ENCODE peak calls at places on chromosomes 12 and 14, in eight cellular contexts. W, Z, P, L, O, V, S and R are unnamed samples.

GRCh38 chr14:92471919-92472318 is 41.7 kb upstream of the RIN3 start:
- DNase-seq in S (no peak), O (peak), W (peak), L (no peak), V (peak), Z (no peak), P (no peak), R (no peak)

GRCh38 chr12:60148831-60149230 is 553.0 kb downstream of the SLC16A7 start:
- DNase-seq in S (no peak), W (no peak), O (no peak), P (no peak), Z (no peak), L (no peak), V (no peak), R (no peak)

GRCh38 chr14:76329150-76329881 is 46.6 kb upstream of the ESRRB start:
- DNase-seq in V (no peak), L (no peak), S (no peak), Z (no peak), W (no peak), P (peak), O (no peak), R (no peak)

GRCh38 chr12:44000309-44000952 is 164.6 kb downstream of the TMEM117 start:
- DNase-seq in V (no peak), W (peak), Z (no peak), S (peak), L (no peak), O (peak), P (no peak), R (no peak)

GRCh38 chr12:100733817-100734593 is 60.6 kb upstream of the ANO4 start:
- DNase-seq in O (peak), L (no peak), V (no peak), Z (no peak), W (peak), P (no peak), S (no peak), R (no peak)

GRCh38 chr14:105168496-105168978 is at the start of gene JAG2:
- DNase-seq in V (peak), S (no peak), Z (no peak), O (peak), P (no peak), L (peak), W (no peak), R (no peak)

GRCh38 chr12:57614178-57614947 is 3.1 kb downstream of the ARHGEF25 start:
- DNase-seq in S (peak), L (no peak), Z (no peak), P (peak), V (no peak), O (peak), W (no peak), R (no peak)

GRCh38 chr12:49823350-49823749 is 4.9 kb downstream of the NCKAP5L start:
- DNase-seq in L (no peak), O (no peak), W (no peak), V (no peak), S (no peak), P (peak), Z (no peak), R (no peak)

GRCh38 chr14:61503167-61503801 is 181.9 kb downstream of the PRKCH start:
- DNase-seq in V (no peak), P (no peak), Z (no peak), W (no peak), S (no peak), L (no peak), O (no peak), R (no peak)

GRCh38 chr12:109987615-109988014 is 8.6 kb downstream of the GIT2 start:
- DNase-seq in S (no peak), L (no peak), P (no peak), V (no peak), W (no peak), O (no peak), Z (no peak), R (no peak)

GRCh38 chr14:54048736-54049135 is 92.1 kb upstream of the BMP4 start:
- DNase-seq in W (peak), L (no peak), Z (no peak), V (no peak), O (no peak), P (no peak), S (no peak), R (no peak)

GRCh38 chr12:70756791-70757190 is 119.6 kb upstream of the PTPRB start:
- DNase-seq in W (no peak), S (no peak), O (no peak), P (no peak), V (no peak), Z (no peak), L (no peak), R (no peak)

GRCh38 chr12:66548338-66549049 is 130.4 kb downstream of the GRIP1 start:
- DNase-seq in V (no peak), O (no peak), S (no peak), P (no peak), W (no peak), L (no peak), Z (no peak), R (no peak)

GRCh38 chr12:14635776-14636175 is 60.6 kb downstream of the GUCY2C start:
- DNase-seq in Z (no peak), S (no peak), L (no peak), W (no peak), O (no peak), V (no peak), P (no peak), R (no peak)

GRCh38 chr12:127287256-127287655 is 979.7 kb upstream of the TMEM132C start:
- DNase-seq in L (no peak), P (no peak), W (no peak), Z (no peak), S (no peak), O (no peak), V (no peak), R (no peak)

GRCh38 chr12:94701711-94702110 is 51.4 kb upstream of the TMCC3 start:
- DNase-seq in V (no peak), O (no peak), S (no peak), L (no peak), Z (no peak), W (no peak), P (no peak), R (no peak)

GRCh38 chr14:104821971-104822608 is 21.2 kb downstream of the ZBTB42 start:
- DNase-seq in W (no peak), V (no peak), L (peak), P (peak), Z (peak), S (no peak), O (no peak), R (no peak)

GRCh38 chr14:92783813-92784431 is 10.2 kb upstream of the GOLGA5 start:
- DNase-seq in Z (no peak), O (peak), V (peak), L (no peak), W (peak), P (no peak), S (peak), R (no peak)

GRCh38 chr14:92780444-92780843 is 13.7 kb upstream of the GOLGA5 start:
- DNase-seq in O (no peak), L (no peak), W (no peak), S (no peak), Z (no peak), P (no peak), V (no peak), R (no peak)

GRCh38 chr12:45042599-45042998 is 8.3 kb downstream of the DBX2 start:
- DNase-seq in L (no peak), Z (no peak), S (no peak), W (no peak), O (no peak), V (no peak), P (no peak), R (no peak)

GRCh38 chr12:121719926-121720414 is 7.4 kb downstream of the TMEM120B start:
- DNase-seq in V (no peak), O (no peak), Z (no peak), W (no peak), S (no peak), L (no peak), P (no peak), R (no peak)

GRCh38 chr12:13148532-13148847 is 45.0 kb upstream of the GSG1 start:
- DNase-seq in O (no peak), L (no peak), S (no peak), Z (no peak), P (no peak), W (no peak), V (no peak), R (no peak)

GRCh38 chr14:105414456-105415371 is 4.9 kb upstream of the MTA1 start:
- DNase-seq in O (peak), L (peak), Z (peak), V (peak), S (peak), P (peak), W (peak), R (peak)

GRCh38 chr14:90799420-90799819 is 16.8 kb downstream of the TTC7B start:
- DNase-seq in L (no peak), S (no peak), Z (no peak), O (no peak), V (no peak), P (no peak), W (no peak), R (no peak)

GRCh38 chr12:65308001-65308400 is 29.5 kb downstream of the MSRB3 start:
- DNase-seq in L (no peak), S (no peak), V (no peak), P (no peak), W (no peak), Z (no peak), O (no peak), R (no peak)

GRCh38 chr12:56120158-56120846 is 2.2 kb downstream of the ZC3H10 start:
- DNase-seq in O (no peak), W (no peak), L (no peak), V (no peak), S (peak), Z (peak), P (no peak), R (no peak)

GRCh38 chr14:93543766-93544165 is 113.0 kb downstream of the UNC79 start:
- DNase-seq in P (no peak), Z (no peak), O (peak), L (no peak), S (no peak), W (peak), V (no peak), R (no peak)

GRCh38 chr12:45329238-45329637 is 113.3 kb downstream of the ANO6 start:
- DNase-seq in Z (no peak), O (no peak), P (no peak), V (no peak), S (no peak), L (no peak), W (no peak), R (no peak)

GRCh38 chr14:37623552-37623951 is 28.1 kb downstream of the TTC6 start:
- DNase-seq in W (no peak), O (no peak), S (no peak), V (no peak), Z (no peak), P (no peak), L (no peak), R (no peak)

GRCh38 chr14:57486767-57487379 is 6.8 kb downstream of the CCDC198 start:
- DNase-seq in W (peak), S (peak), L (no peak), O (no peak), V (no peak), Z (no peak), P (no peak), R (no peak)

GRCh38 chr12:120055639-120056038 is 60.9 kb downstream of the RAB35 start:
- DNase-seq in V (no peak), Z (no peak), P (no peak), W (peak), L (no peak), O (no peak), S (no peak), R (no peak)

GRCh38 chr12:124321040-124321481 is 26.2 kb downstream of the RFLNA start:
- DNase-seq in O (peak), P (no peak), L (peak), V (peak), Z (peak), S (peak), W (peak), R (no peak)

GRCh38 chr12:28129031-28129430 is 61.2 kb upstream of the CCDC91 start:
- DNase-seq in P (no peak), L (no peak), W (no peak), V (no peak), S (no peak), O (no peak), Z (no peak), R (no peak)

GRCh38 chr12:117032593-117033381 is 66.4 kb downstream of the TESC start:
- DNase-seq in V (no peak), P (peak), W (no peak), O (no peak), L (peak), S (no peak), Z (peak), R (no peak)

GRCh38 chr14:68392393-68393085 is 400.3 kb downstream of the ZFP36L1 start:
- DNase-seq in V (peak), Z (no peak), S (no peak), P (peak), L (peak), O (no peak), W (peak), R (no peak)

DNA sequence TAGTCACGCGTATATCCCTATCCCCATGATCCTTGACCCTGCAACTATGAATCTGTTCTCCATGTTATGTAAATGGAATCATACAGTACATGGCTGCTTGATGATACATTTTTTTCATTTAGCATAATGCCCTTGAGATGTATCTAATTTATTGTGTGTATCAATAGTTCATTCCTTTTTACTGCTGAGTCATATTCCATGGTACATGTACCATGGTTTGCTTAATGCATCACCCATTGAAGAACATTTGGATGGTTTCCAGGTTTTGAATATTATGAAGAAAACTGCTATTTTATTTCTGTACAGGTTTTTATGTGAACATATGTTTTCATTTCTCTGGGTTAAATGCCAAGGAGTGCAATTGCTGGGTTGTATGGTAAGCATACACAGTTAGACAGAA is 4.0 kb upstream of the RNASE10 start:
- DNase-seq in W (no peak), V (no peak), O (no peak), Z (no peak), L (no peak), P (no peak), S (no peak), R (no peak)
- H3K4me3 ChIP-seq in W (no peak), V (no peak), O (no peak), Z (no peak), L (no peak), P (no peak), S (no peak), R (no peak)

DNA sequence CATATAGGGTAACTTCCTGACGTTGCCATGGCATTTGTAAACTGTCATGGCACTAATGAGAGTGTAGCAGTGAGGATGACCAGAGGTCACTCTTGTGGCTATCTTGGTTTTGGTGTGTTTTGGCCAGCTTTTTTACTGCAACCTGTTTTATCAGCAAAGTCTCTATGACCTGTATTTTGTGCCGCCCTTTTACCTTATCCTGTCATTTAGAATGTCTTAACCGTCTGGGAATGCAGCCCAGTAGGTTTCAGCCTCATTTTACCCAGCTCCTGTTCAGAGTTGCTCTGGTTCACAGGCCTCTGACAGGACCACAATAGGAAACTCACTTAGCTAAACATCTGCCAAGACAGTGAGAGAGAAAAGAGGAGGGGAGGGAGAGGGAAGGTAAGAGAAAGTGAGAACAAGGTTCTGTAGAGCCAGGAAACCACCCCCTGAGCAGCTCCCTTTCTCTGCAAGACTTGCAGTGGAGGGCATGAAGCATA is 64.8 kb upstream of the PLEKHG3 start:
- DNase-seq in S (no peak), O (no peak), W (no peak), L (no peak), Z (no peak), P (no peak), V (no peak), R (no peak)
- TF ChIP-seq EP300 in S (no peak), O (no peak), W (no peak), L (no peak), Z (no peak), P (no peak), V (no peak), R (no peak)

GRCh38 chr12:107320031-107320928 is 226.9 kb upstream of the CRY1 start:
- DNase-seq in Z (no peak), P (no peak), V (peak), O (peak), W (peak), L (no peak), S (no peak), R (no peak)
- H3K4me3 ChIP-seq in Z (no peak), P (peak), V (peak), O (peak), W (peak), L (peak), S (no peak), R (peak)

GRCh38 chr14:101183376-101184103 is 280.0 kb upstream of the RTL1 start:
- DNase-seq in O (no peak), S (peak), W (peak), P (no peak), Z (peak), L (peak), V (no peak), R (peak)
- TF ChIP-seq EP300 in O (no peak), S (no peak), W (no peak), P (no peak), Z (no peak), L (no peak), V (no peak), R (no peak)

GRCh38 chr12:79156846-79157463 is 292.4 kb downstream of the SYT1 start:
- DNase-seq in V (no peak), L (no peak), W (no peak), O (no peak), P (no peak), Z (no peak), S (no peak), R (no peak)
- H3K4me3 ChIP-seq in V (no peak), L (no peak), W (no peak), O (no peak), P (no peak), Z (no peak), S (no peak), R (no peak)

DNA sequence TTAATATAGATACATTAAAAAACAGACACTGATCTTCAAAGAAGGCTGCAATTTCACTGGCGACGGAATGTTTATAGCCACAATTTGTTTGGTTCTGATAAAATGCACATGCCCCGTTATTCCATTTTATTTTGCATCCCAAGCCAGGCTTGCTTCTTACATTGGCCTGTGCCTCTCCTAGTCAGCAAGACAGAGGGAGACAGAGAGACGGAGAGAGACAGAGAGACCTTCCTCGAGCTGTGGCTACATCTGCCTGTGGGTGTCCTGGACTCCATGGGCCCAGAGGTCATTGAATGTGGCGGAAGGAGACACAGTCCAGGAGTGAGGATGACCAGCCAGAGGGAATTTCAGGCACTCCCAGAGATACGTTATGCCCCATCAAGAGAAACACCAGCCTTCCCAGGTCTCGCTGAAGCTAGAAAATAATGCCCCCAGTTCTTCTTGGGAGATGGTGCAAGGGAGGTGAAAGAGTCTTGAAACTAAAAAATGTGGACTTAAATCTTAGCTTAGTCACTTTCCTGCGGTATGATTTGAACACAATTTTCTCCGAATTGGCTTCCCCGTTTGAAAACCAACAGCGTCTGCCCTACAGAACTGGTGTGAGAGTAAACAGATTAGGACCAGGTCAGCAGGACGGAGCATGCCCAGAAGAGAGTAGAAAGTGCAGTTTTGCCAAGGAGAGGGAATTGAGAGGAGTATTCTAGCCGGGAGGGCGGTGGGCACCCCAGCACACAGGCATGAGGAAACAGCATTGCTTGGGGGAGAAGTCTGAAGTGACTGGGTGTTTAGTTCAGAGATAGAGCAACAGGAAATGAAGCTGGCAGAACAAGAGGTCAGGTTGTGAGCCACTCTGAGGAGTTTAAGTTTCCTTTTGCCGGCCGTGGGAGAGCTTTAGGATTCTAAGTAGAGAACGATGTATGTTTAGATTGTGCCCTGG is 926.9 kb downstream of the VRK1 start:
- DNase-seq in W (no peak), V (no peak), Z (no peak), S (no peak), L (no peak), O (no peak), P (no peak), R (no peak)
- TF ChIP-seq EP300 in W (no peak), V (no peak), Z (no peak), S (no peak), L (no peak), O (no peak), P (no peak), R (no peak)

DNA sequence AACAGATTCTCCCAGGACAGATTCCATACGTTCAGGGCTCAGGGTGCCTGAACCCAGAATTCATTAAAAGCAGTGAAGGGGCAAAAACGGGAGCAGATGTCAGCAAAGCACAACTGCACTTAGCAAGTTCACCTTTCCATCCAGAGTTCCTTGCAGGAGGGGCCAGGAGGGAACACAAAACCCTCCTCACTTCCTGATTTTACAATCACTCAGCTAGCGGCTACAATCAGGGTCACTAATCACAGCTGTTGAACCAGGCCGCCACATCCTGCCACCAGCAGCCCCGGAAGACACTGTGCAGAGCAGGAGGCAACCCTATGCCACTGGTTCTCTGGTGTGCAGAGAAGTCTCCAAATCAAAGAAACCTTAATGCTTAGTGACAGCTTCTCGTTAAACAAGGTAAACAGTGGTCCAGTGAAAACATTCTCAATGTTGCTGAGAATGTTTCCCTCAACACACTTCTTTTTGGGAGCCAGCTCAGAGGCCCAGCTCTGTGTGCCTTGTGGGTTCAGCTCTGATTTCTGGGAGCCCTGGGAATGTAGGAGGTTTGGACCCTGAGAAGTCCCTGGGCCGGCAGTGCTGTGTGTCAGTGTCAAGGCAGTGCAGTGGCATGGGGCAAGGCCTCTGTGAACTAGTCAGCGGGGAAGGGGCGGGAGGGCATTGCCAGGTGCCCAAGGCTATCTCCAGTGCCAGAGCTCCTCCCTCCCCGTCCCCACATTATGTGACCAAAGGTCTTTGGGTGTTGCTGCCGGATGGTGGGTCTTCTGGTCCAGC is 54.5 kb downstream of the VCPKMT start:
- DNase-seq in W (peak), L (peak), P (no peak), O (no peak), Z (no peak), V (peak), S (no peak), R (no peak)
- H3K4me3 ChIP-seq in W (peak), L (no peak), P (no peak), O (no peak), Z (no peak), V (no peak), S (peak), R (no peak)

GRCh38 chr14:33617154-33617553 is 333.7 kb downstream of the EGLN3 start:
- DNase-seq in O (no peak), P (no peak), V (no peak), Z (no peak), W (no peak), L (no peak), S (no peak), R (no peak)
- TF ChIP-seq EP300 in O (no peak), P (no peak), V (no peak), Z (no peak), W (no peak), L (no peak), S (no peak), R (no peak)